ENCODE peak calls at places on chromosomes 7 and 10, in five cellular contexts. I, Z, X, U and S are unnamed samples.

GRCh38 chr7:156604311-156604710 is 36.3 kb upstream of the RNF32 start:
- DNase-seq in X (no peak), I (peak; percentile 11), Z (no peak), U (peak; percentile 9), S (no peak)

GRCh38 chr10:7705341-7705740 is 2.2 kb downstream of the ITIH2 start:
- DNase-seq in I (no peak), X (no peak), U (no peak), Z (no peak), S (no peak)

GRCh38 chr7:4319280-4319679 is 362.8 kb upstream of the FOXK1 start:
- DNase-seq in X (no peak), I (no peak), Z (no peak), U (no peak), S (no peak)

GRCh38 chr10:61503051-61503450 is 49.9 kb upstream of the TMEM26 start:
- DNase-seq in I (peak; percentile 67), U (peak; percentile 58), Z (no peak), X (no peak), S (peak; percentile 37)

GRCh38 chr7:24402655-24403054 is 118.7 kb downstream of the NPY start:
- DNase-seq in Z (no peak), X (no peak), U (no peak), I (no peak), S (no peak)

GRCh38 chr7:139265673-139266072 is 34.6 kb downstream of the UBN2 start:
- DNase-seq in Z (no peak), U (no peak), X (no peak), I (no peak), S (no peak)

GRCh38 chr10:92816106-92816505 is 32.2 kb upstream of the EXOC6 start:
- DNase-seq in I (no peak), X (no peak), Z (peak; percentile 16), U (peak; percentile 73), S (peak; percentile 32)

GRCh38 chr10:125149278-125150047 is 10.9 kb downstream of the CTBP2 start:
- DNase-seq in Z (peak; percentile 74), I (peak; percentile 87), U (peak; percentile 87), X (peak; percentile 60), S (no peak)

GRCh38 chr10:119445311-119445934 is 97.1 kb downstream of the RGS10 start:
- DNase-seq in U (peak; percentile 74), Z (peak; percentile 80), X (peak; percentile 81), I (peak; percentile 80), S (peak; percentile 20)

GRCh38 chr7:131108212-131108980 is 219.3 kb upstream of the MKLN1 start:
- DNase-seq in Z (peak; percentile 35), U (peak; percentile 21), X (peak; percentile 39), I (peak; percentile 33), S (no peak)

GRCh38 chr10:66349726-66350125 is 576.1 kb upstream of the LRRTM3 start:
- DNase-seq in X (no peak), U (no peak), I (no peak), Z (peak; percentile 8), S (no peak)

GRCh38 chr10:1643161-1643910 is 94.0 kb downstream of the ADARB2 start:
- DNase-seq in Z (no peak), U (no peak), X (peak; percentile 9), I (no peak), S (no peak)

GRCh38 chr10:34403512-34403911 is 411.6 kb downstream of the PARD3 start:
- DNase-seq in U (peak; percentile 85), X (peak; percentile 52), I (peak; percentile 73), Z (peak; percentile 71), S (no peak)

GRCh38 chr10:17025444-17026295 is 103.9 kb downstream of the CUBN start:
- DNase-seq in X (peak; percentile 46), Z (peak; percentile 93), I (peak; percentile 100), U (peak; percentile 99), S (peak; percentile 98)

GRCh38 chr10:87750817-87751216 is 67.2 kb downstream of the ATAD1 start:
- DNase-seq in X (no peak), U (no peak), I (no peak), Z (no peak), S (no peak)

GRCh38 chr7:110386914-110387313 is 704.0 kb upstream of the LRRN3 start:
- DNase-seq in Z (peak; percentile 32), X (peak; percentile 66), U (peak; percentile 79), I (no peak), S (no peak)

GRCh38 chr7:25894902-25895791 is 256.9 kb upstream of the NFE2L3 start:
- DNase-seq in I (peak; percentile 21), U (peak; percentile 2), X (peak; percentile 42), Z (peak; percentile 11), S (no peak)

GRCh38 chr10:28072573-28072972 is 73.7 kb upstream of the ODAD2 start:
- DNase-seq in I (peak; percentile 18), Z (no peak), U (peak; percentile 18), X (no peak), S (no peak)

GRCh38 chr10:68879628-68880027 is 21.5 kb upstream of the DDX50 start:
- DNase-seq in I (no peak), U (no peak), Z (no peak), X (no peak), S (no peak)

GRCh38 chr10:79137404-79137803 is 68.6 kb downstream of the ZMIZ1 start:
- DNase-seq in I (no peak), U (no peak), X (no peak), Z (no peak), S (no peak)

GRCh38 chr7:68663392-68663791 is 934.9 kb upstream of the AUTS2 start:
- DNase-seq in I (no peak), U (no peak), X (no peak), Z (no peak), S (no peak)

GRCh38 chr10:131574363-131574706 is 262.8 kb upstream of the TCERG1L start:
- DNase-seq in X (no peak), I (no peak), Z (no peak), U (no peak), S (no peak)

GRCh38 chr10:72011016-72011415 is 46.8 kb downstream of the CHST3 start:
- DNase-seq in I (no peak), X (no peak), U (no peak), Z (no peak), S (no peak)

GRCh38 chr7:94907420-94908203 is at the start of gene PPP1R9A:
- DNase-seq in I (peak; percentile 6), U (no peak), X (peak; percentile 78), Z (peak; percentile 17), S (no peak)
- TF ChIP-seq CTCF in I (peak; percentile 16), U (peak; percentile 2), X (peak; percentile 50), Z (peak; percentile 29), S (no peak)

GRCh38 chr7:27727058-27727457 is 12.9 kb upstream of the TAX1BP1 start:
- DNase-seq in U (no peak), X (no peak), I (no peak), Z (no peak), S (no peak)

DNA sequence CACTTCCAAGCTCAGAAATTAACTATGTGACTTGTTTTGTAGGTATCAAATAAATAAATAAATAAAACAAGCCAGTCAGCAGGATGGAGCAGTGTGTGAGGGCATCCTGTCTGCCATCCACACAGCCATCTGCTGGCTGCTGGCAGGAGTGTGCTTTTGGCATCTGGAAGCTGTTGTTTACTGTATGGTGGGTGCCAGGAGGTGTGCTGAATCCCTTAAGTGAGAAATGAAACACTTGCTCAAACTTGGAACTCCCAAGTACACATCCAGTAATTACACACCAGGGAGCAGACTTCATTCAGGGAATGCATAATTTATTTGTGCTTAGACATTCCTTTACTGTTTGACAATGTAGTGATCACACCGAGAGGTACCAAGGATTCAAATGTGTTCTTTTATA is 16.9 kb upstream of the TAX1BP1 start:
- DNase-seq in I (no peak), X (peak; percentile 59), U (no peak), Z (no peak), S (no peak)
- TF ChIP-seq CTCF in I (peak; percentile 6), X (peak; percentile 34), U (peak; percentile 25), Z (no peak), S (peak; percentile 32)

DNA sequence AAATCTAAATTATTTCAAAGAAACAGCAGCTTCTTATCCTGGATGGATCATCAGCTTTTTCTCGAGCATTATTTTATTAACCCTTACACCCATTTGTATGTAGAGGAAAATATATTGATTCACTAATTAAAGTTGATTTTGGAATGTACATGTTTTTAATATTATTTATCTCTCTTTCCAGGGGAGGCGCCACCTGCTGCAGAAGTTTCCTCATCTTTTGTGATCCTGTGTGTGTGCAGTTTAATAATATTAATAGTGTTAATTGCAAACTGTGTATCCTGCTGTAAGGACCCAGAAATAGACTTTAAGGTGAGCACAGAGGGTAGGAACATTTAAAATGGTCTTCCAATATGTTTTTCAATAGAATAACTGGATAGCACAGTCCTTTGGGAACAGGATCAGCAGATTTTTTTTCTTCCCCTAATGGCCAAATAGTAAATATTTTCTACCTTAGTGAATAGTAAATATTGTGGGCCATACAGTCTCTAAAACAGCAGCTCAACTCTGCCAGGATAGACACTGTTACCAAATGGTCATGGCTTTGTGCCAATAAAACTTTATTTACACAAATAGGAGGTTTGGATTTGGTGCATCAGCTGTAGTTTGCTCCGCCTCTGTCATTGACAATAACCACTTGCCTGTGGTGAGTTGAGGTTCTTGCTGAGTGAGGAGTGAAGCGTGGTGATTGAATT is 30.6 kb downstream of the LMTK2 start:
- DNase-seq in I (no peak), X (no peak), Z (no peak), U (no peak), S (no peak)
- TF ChIP-seq CTCF in I (no peak), X (no peak), Z (no peak), U (no peak), S (no peak)

DNA sequence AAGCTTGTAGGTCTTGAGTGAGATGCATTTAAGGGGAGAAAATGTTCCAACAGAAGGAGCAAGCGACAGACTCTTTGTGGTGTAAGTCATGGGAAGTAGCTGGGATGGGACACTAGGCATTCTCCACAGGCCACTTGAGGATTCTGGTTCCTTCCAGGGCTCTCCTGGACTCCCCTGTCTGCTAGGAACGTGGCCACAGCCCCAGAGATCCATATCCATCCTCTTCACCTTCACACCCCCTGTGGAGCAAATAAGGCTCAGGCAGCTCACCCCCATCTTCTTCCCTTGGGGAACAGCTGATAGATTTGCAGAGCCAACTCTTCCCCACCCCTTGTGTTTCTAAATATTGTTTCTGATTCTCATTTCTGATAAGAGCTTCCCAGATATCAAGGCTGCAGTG is 482.6 kb upstream of the MKI67 start:
- DNase-seq in I (no peak), X (no peak), U (no peak), Z (no peak), S (no peak)
- TF ChIP-seq CTCF in I (no peak), X (no peak), U (no peak), Z (no peak), S (no peak)

GRCh38 chr10:77504870-77505257 is 132.7 kb downstream of the KCNMA1 start:
- DNase-seq in Z (no peak), X (peak; percentile 59), I (peak; percentile 51), U (peak; percentile 56), S (no peak)
- TF ChIP-seq CTCF in Z (no peak), X (peak; percentile 22), I (no peak), U (no peak), S (no peak)